ENCODE peak calls at places on chromosomes 16 and 17, in seven cellular contexts. J is H9, W is H1, P is PC-3, Q is PC-9, D is IMR-90, X is astrocyte. Z is an unnamed sample.

GRCh38 chr16:82119405-82119804 is 50.6 kb downstream of the MPHOSPH6 start:
- DNase-seq in J (no peak), W (no peak), P (no peak), Q (no peak), D (no peak), X (no peak), Z (no peak)

GRCh38 chr16:11501583-11502138 is 85.1 kb downstream of the LITAF start:
- DNase-seq in J (peak; percentile 64), W (peak; percentile 72), P (no peak), Q (no peak), D (no peak), X (no peak), Z (no peak)

GRCh38 chr17:36728030-36728991 is 126.9 kb downstream of the MRM1 start:
- DNase-seq in J (no peak), W (no peak), P (no peak), Q (no peak), D (no peak), X (no peak), Z (no peak)

GRCh38 chr16:4263504-4264436 is 9.1 kb downstream of the TFAP4 start:
- DNase-seq in J (peak; percentile 95), W (no peak), P (no peak), Q (no peak), D (peak; percentile 86), X (no peak), Z (peak; percentile 97)

GRCh38 chr16:27430923-27431484 is 29.0 kb downstream of the IL21R start:
- DNase-seq in J (peak; percentile 21), W (no peak), P (no peak), Q (no peak), D (peak; percentile 52), X (no peak), Z (no peak)

GRCh38 chr17:74202879-74203432 is 522 bp upstream of the RPL38 start:
- DNase-seq in J (no peak), W (no peak), P (peak; percentile 9), Q (no peak), D (no peak), X (no peak), Z (peak; percentile 48)

GRCh38 chr17:61366715-61367413 is 32.8 kb upstream of the TBX2 start:
- DNase-seq in J (no peak), W (no peak), P (no peak), Q (no peak), D (no peak), X (no peak), Z (no peak)

GRCh38 chr17:57954421-57955182 is 610 bp downstream of the CUEDC1 start:
- DNase-seq in J (peak; percentile 86), W (no peak), P (peak; percentile 76), Q (peak; percentile 61), D (peak; percentile 46), X (no peak), Z (peak; percentile 91)

GRCh38 chr16:66189951-66190350 is 176.5 kb upstream of the CDH5 start:
- DNase-seq in J (no peak), W (no peak), P (peak; percentile 50), Q (no peak), D (peak; percentile 92), X (peak; percentile 97), Z (no peak)

GRCh38 chr16:56614549-56614991 is 6.2 kb downstream of the MT2A start:
- DNase-seq in J (no peak), W (no peak), P (peak; percentile 84), Q (no peak), D (peak; percentile 86), X (peak; percentile 94), Z (peak; percentile 89)

GRCh38 chr16:77599793-77600415 is 122.4 kb upstream of the NUDT7 start:
- DNase-seq in J (no peak), W (no peak), P (peak; percentile 43), Q (no peak), D (peak; percentile 47), X (peak; percentile 20), Z (no peak)

GRCh38 chr17:81911277-81911961 is at the start of gene PCYT2:
- DNase-seq in J (peak; percentile 97), W (no peak), P (peak; percentile 90), Q (peak; percentile 97), D (peak; percentile 73), X (peak; percentile 51), Z (peak; percentile 100)

GRCh38 chr17:50218071-50218759 is 16.8 kb upstream of the COL1A1 start:
- DNase-seq in J (no peak), W (no peak), P (peak; percentile 22), Q (no peak), D (peak; percentile 65), X (peak; percentile 41), Z (peak; percentile 30)

GRCh38 chr16:65988019-65988418 is 378.5 kb upstream of the CDH5 start:
- DNase-seq in J (no peak), W (no peak), P (no peak), Q (no peak), D (no peak), X (no peak), Z (no peak)

GRCh38 chr16:20844054-20844453 is 37.7 kb downstream of the REXO5 start:
- DNase-seq in J (no peak), W (no peak), P (no peak), Q (no peak), D (no peak), X (peak; percentile 31), Z (no peak)

GRCh38 chr16:74922150-74923138 is 62.5 kb downstream of the WDR59 start:
- DNase-seq in J (no peak), W (no peak), P (no peak), Q (no peak), D (peak; percentile 44), X (peak; percentile 77), Z (no peak)

GRCh38 chr16:29710227-29711219 is 31.5 kb downstream of the QPRT start:
- DNase-seq in J (peak; percentile 40), W (no peak), P (peak; percentile 68), Q (peak; percentile 44), D (peak; percentile 79), X (peak; percentile 70), Z (peak; percentile 86)

GRCh38 chr16:22194707-22195444 is 11.2 kb upstream of the EEF2K start:
- DNase-seq in J (no peak), W (no peak), P (no peak), Q (no peak), D (no peak), X (no peak), Z (no peak)

GRCh38 chr16:49857423-49858181 is 1.7 kb upstream of the ZNF423 start:
- DNase-seq in J (peak; percentile 88), W (peak; percentile 65), P (peak; percentile 32), Q (peak; percentile 12), D (peak; percentile 11), X (peak; percentile 26), Z (peak; percentile 99)

GRCh38 chr16:87744750-87745514 is 20.9 kb downstream of the KLHDC4 start:
- DNase-seq in J (no peak), W (no peak), P (no peak), Q (no peak), D (no peak), X (no peak), Z (peak; percentile 32)

GRCh38 chr17:7440823-7441174 is 1.5 kb downstream of the FGF11 start:
- DNase-seq in J (peak; percentile 79), W (no peak), P (peak; percentile 36), Q (no peak), D (no peak), X (peak; percentile 45), Z (peak; percentile 94)

GRCh38 chr17:8718001-8718563 is 26.6 kb downstream of the CCDC42 start:
- DNase-seq in J (no peak), W (no peak), P (no peak), Q (no peak), D (no peak), X (no peak), Z (no peak)
- H3K4me1 ChIP-seq in J (no peaks in the 10 kb centered on the region), W (peaks cover 2% of the 10 kb centered on the region), P (no peaks in the 10 kb centered on the region), Q (no peaks in the 10 kb centered on the region), D (no peaks in the 10 kb centered on the region), X (no peaks in the 10 kb centered on the region), Z (no peaks in the 10 kb centered on the region)

GRCh38 chr16:1503110-1503955 is 10.2 kb downstream of the TELO2 start:
- DNase-seq in J (no peak), W (no peak), P (no peak), Q (no peak), D (no peak), X (no peak), Z (no peak)
- H2AFZ ChIP-seq in J (no peak overlapping the region), W (no peak overlapping the region), P (no peak overlapping the region), Q (no peak overlapping the region), D (no peak overlapping the region), X (no peak overlapping the region), Z (no peak overlapping the region)

GRCh38 chr16:70744366-70744765 is 56.6 kb downstream of the VAC14 start:
- DNase-seq in J (no peak), W (no peak), P (no peak), Q (no peak), D (no peak), X (no peak), Z (peak; percentile 1)

GRCh38 chr16:70746708-70747424 is 54.1 kb downstream of the VAC14 start:
- DNase-seq in J (no peak), W (no peak), P (peak; percentile 94), Q (peak; percentile 91), D (peak; percentile 96), X (peak; percentile 86), Z (peak; percentile 96)

GRCh38 chr16:70743791-70744190 is 57.2 kb downstream of the VAC14 start:
- DNase-seq in J (no peak), W (no peak), P (no peak), Q (no peak), D (no peak), X (no peak), Z (peak; percentile 2)

GRCh38 chr16:70746040-70746707 is 54.8 kb downstream of the VAC14 start:
- DNase-seq in J (no peak), W (no peak), P (peak; percentile 73), Q (no peak), D (peak; percentile 94), X (peak; percentile 84), Z (peak; percentile 98)

GRCh38 chr16:70745536-70746025 is 55.4 kb downstream of the VAC14 start:
- DNase-seq in J (no peak), W (no peak), P (no peak), Q (no peak), D (no peak), X (no peak), Z (peak; percentile 82)
- H3K4me1 ChIP-seq in J (peaks cover 3% of the 10 kb centered on the region), W (no peaks in the 10 kb centered on the region), P (peaks cover 36% of the 10 kb centered on the region), Q (peaks cover 53% of the 10 kb centered on the region), D (peaks cover 54% of the 10 kb centered on the region), X (peaks cover 59% of the 10 kb centered on the region), Z (peaks cover 39% of the 10 kb centered on the region)

GRCh38 chr16:57918444-57918843 is 52.5 kb downstream of the CNGB1 start:
- DNase-seq in J (no peak), W (no peak), P (no peak), Q (no peak), D (no peak), X (no peak), Z (no peak)

GRCh38 chr16:57918994-57919393 is 51.9 kb downstream of the CNGB1 start:
- DNase-seq in J (no peak), W (no peak), P (no peak), Q (no peak), D (no peak), X (no peak), Z (no peak)

GRCh38 chr16:57920215-57920890 is 50.6 kb downstream of the CNGB1 start:
- DNase-seq in J (no peak), W (no peak), P (no peak), Q (no peak), D (no peak), X (no peak), Z (no peak)

GRCh38 chr16:57923418-57923817 is 47.5 kb downstream of the CNGB1 start:
- DNase-seq in J (no peak), W (no peak), P (no peak), Q (no peak), D (no peak), X (no peak), Z (no peak)

DNA sequence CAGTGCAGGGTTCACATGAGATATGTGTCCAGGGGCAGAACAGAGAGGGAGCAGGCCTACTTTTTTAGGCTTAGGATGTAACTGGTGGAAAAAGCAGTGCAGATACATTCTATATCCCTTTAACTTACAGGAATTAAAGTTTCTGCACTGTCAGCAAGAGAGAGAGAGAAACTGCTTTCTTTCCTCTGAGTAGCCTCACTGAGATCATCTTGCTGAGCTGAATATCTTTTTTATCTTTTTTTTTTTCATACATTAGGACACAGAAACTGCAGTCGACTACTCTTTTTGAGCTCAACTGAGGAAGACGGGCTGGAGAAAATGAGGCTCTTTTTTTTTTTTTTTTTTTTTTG is 50.1 kb downstream of the CNGB1 start:
- DNase-seq in J (no peak), W (no peak), P (no peak), Q (no peak), D (no peak), X (no peak), Z (no peak)
- H2AFZ ChIP-seq in J (no peak overlapping the region), W (no peak overlapping the region), P (no peak overlapping the region), Q (no peak overlapping the region), D (no peak overlapping the region), X (no peak overlapping the region), Z (no peak overlapping the region)